ENCODE peak calls at places on chromosomes 1 and 21, in seven cellular contexts. N, U, I, Y, K, X and V are unnamed samples.

GRCh38 chr1:179774033-179774432 is 30.9 kb downstream of the FAM163A start:
- DNase-seq in N (no peak), U (no peak), I (no peak), Y (no peak), K (no peak), X (no peak), V (no peak)

GRCh38 chr1:245972476-245972875 is 534.6 kb downstream of the SMYD3 start:
- DNase-seq in N (no peak), U (no peak), I (no peak), Y (peak; percentile 35), K (no peak), X (no peak), V (no peak)

GRCh38 chr21:21029159-21029558 is 30.9 kb downstream of the NCAM2 start:
- DNase-seq in N (no peak), U (no peak), I (no peak), Y (no peak), K (no peak), X (no peak), V (no peak)

GRCh38 chr1:42784946-42785693 is at the start of gene TMEM269:
- DNase-seq in N (peak; percentile 52), U (peak; percentile 55), I (no peak), Y (no peak), K (no peak), X (peak; percentile 23), V (no peak)

GRCh38 chr1:95994643-95995042 is 726.9 kb upstream of the PTBP2 start:
- DNase-seq in N (no peak), U (no peak), I (no peak), Y (no peak), K (no peak), X (no peak), V (no peak)

GRCh38 chr21:31078796-31079195 is 40.5 kb upstream of the KRTAP19-8 start:
- DNase-seq in N (no peak), U (no peak), I (no peak), Y (no peak), K (no peak), X (no peak), V (no peak)

GRCh38 chr1:54112969-54113368 is 39.8 kb downstream of the CDCP2 start:
- DNase-seq in N (no peak), U (no peak), I (no peak), Y (no peak), K (no peak), X (no peak), V (no peak)

GRCh38 chr1:6703016-6703415 is 1.4 kb upstream of the DNAJC11 start:
- DNase-seq in N (no peak), U (no peak), I (peak; percentile 29), Y (peak; percentile 76), K (no peak), X (no peak), V (no peak)

GRCh38 chr21:21200103-21200938 is 202.1 kb downstream of the NCAM2 start:
- DNase-seq in N (no peak), U (peak; percentile 48), I (no peak), Y (peak; percentile 99), K (no peak), X (peak; percentile 44), V (no peak)

GRCh38 chr1:160401487-160401805 is 1.1 kb downstream of the VANGL2 start:
- DNase-seq in N (no peak), U (no peak), I (no peak), Y (no peak), K (peak; percentile 39), X (no peak), V (no peak)